ENCODE peak calls at places on chromosomes 12 and 14, in ten cellular contexts. J is stimulated activated CD4-positive, alpha-beta T cell treated with anti-CD3 and anti-CD28 coated beads, Interleukin-2, amount 100 ng/mL, for 48 hours; N is omental fat pad; F is stimulated activated CD8-positive, alpha-beta memory T cell treated with anti-CD3 and anti-CD28 coated beads, Interleukin-4, amount 100 ng/mL, for 4 hours; U is fibroblast of lung; G is left cardiac atrium; B is GM06990; M is activated gamma-delta T cell treated with anti-CD3 and anti-CD28 coated beads, Interleukin-2, amount 50 U/mL, for 16 hours; K is occipital lobe; Z is COR-L47. W is an unnamed sample.

GRCh38 chr14:95486875-95487668 is 29.4 kb downstream of the SYNE3 start:
- DNase-seq in J (no peak), N (no peak), F (no peak), U (no peak), G (no peak), B (no peak), M (no peak), K (no peak), Z (peak), W (no peak)

GRCh38 chr12:124184456-124184855 is 110.4 kb upstream of the RFLNA start:
- DNase-seq in J (no peak), N (no peak), F (no peak), U (no peak), G (no peak), B (no peak), M (no peak), K (no peak), Z (no peak), W (no peak)

GRCh38 chr14:69625299-69626131 is 14.1 kb downstream of the SUSD6 start:
- DNase-seq in J (peak), N (no peak), F (peak), U (peak), G (peak), B (peak), M (peak), K (no peak), Z (no peak), W (peak)

GRCh38 chr12:113204806-113205205 is 16.5 kb upstream of the TPCN1 start:
- DNase-seq in J (no peak), N (no peak), F (no peak), U (no peak), G (no peak), B (no peak), M (no peak), K (no peak), Z (no peak), W (peak)

GRCh38 chr12:128047266-128048060 is 219.5 kb upstream of the TMEM132C start:
- DNase-seq in J (no peak), N (no peak), F (no peak), U (no peak), G (no peak), B (no peak), M (no peak), K (no peak), Z (no peak), W (no peak)

GRCh38 chr12:33514893-33515292 is 75.3 kb upstream of the SYT10 start:
- DNase-seq in J (no peak), N (no peak), F (no peak), U (no peak), G (no peak), B (no peak), M (no peak), K (no peak), Z (no peak), W (no peak)

GRCh38 chr12:25278274-25278673 is 27.5 kb upstream of the KRAS start:
- DNase-seq in J (no peak), N (no peak), F (no peak), U (no peak), G (no peak), B (no peak), M (no peak), K (no peak), Z (no peak), W (no peak)

GRCh38 chr12:96352161-96352835 is 47.9 kb downstream of the CDK17 start:
- DNase-seq in J (no peak), N (no peak), F (no peak), U (no peak), G (no peak), B (no peak), M (no peak), K (no peak), Z (no peak), W (no peak)

W was measured in testis.